ENCODE peak calls at places on chromosomes 12 and 14, in nine cellular contexts. K is Calu3; E is RWPE1; M is WTC11; P is CD4-positive, alpha-beta T cell; V is endothelial cell; L is fibroblast of mammary gland; Y is endodermal cell; H is coronary artery. U is an unnamed sample.

GRCh38 chr14:87217023-87217422 is 776.0 kb downstream of the GALC start:
- DNase-seq in K (no peak), E (no peak), M (no peak), P (no peak), V (no peak), L (no peak), Y (no peak), H (no peak), U (no peak)

GRCh38 chr14:100900837-100901390 is 2.6 kb downstream of the RTL1 start:
- DNase-seq in K (peak), E (no peak), M (peak), P (no peak), V (peak), L (no peak), Y (peak), H (no peak), U (no peak)

GRCh38 chr12:96258451-96258933 is 64.3 kb downstream of the ELK3 start:
- DNase-seq in K (no peak), E (no peak), M (no peak), P (no peak), V (no peak), L (peak), Y (peak), H (no peak), U (no peak)

GRCh38 chr14:50233335-50234250 is 2.2 kb upstream of the SOS2 start:
- DNase-seq in K (no peak), E (no peak), M (no peak), P (no peak), V (no peak), L (no peak), Y (no peak), H (no peak), U (no peak)

GRCh38 chr14:46074061-46074460 is 577.5 kb downstream of the RPL10L start:
- DNase-seq in K (no peak), E (no peak), M (no peak), P (no peak), V (no peak), L (peak), Y (no peak), H (no peak), U (no peak)

GRCh38 chr14:25095784-25096390 is 45.9 kb upstream of the STXBP6 start:
- DNase-seq in K (no peak), E (no peak), M (no peak), P (no peak), V (no peak), L (no peak), Y (no peak), H (no peak), U (no peak)

GRCh38 chr12:28535216-28535615 is 345.0 kb downstream of the CCDC91 start:
- DNase-seq in K (no peak), E (peak), M (no peak), P (no peak), V (no peak), L (peak), Y (no peak), H (no peak), U (no peak)

GRCh38 chr12:54017845-54018607 is 9.2 kb downstream of the HOXC8 start:
- DNase-seq in K (peak), E (peak), M (peak), P (peak), V (peak), L (peak), Y (peak), H (no peak), U (no peak)

GRCh38 chr12:51661199-51661598 is 70.2 kb downstream of the SCN8A start:
- DNase-seq in K (no peak), E (no peak), M (no peak), P (no peak), V (no peak), L (no peak), Y (no peak), H (no peak), U (no peak)

GRCh38 chr12:113194971-113195391 is 9.5 kb downstream of the RITA1 start:
- DNase-seq in K (no peak), E (no peak), M (no peak), P (no peak), V (no peak), L (peak), Y (no peak), H (no peak), U (no peak)

GRCh38 chr14:24353551-24354529 is 14.0 kb upstream of the RIPK3 start:
- DNase-seq in K (no peak), E (no peak), M (no peak), P (no peak), V (no peak), L (peak), Y (peak), H (no peak), U (no peak)

GRCh38 chr12:108689314-108690190 is 41.8 kb downstream of the CORO1C start:
- DNase-seq in K (no peak), E (no peak), M (no peak), P (no peak), V (no peak), L (peak), Y (no peak), H (no peak), U (peak)

GRCh38 chr12:74527491-74527890 is 10.1 kb upstream of the ATXN7L3B start:
- DNase-seq in K (no peak), E (no peak), M (no peak), P (no peak), V (no peak), L (no peak), Y (no peak), H (no peak), U (no peak)

GRCh38 chr12:129009833-129010232 is 156.6 kb downstream of the GLT1D1 start:
- DNase-seq in K (no peak), E (no peak), M (no peak), P (no peak), V (no peak), L (no peak), Y (no peak), H (no peak), U (no peak)

GRCh38 chr14:87824261-87824660 is 168.7 kb downstream of the GALC start:
- DNase-seq in K (no peak), E (no peak), M (no peak), P (no peak), V (no peak), L (peak), Y (no peak), H (no peak), U (no peak)

GRCh38 chr14:38073641-38074040 is 134.1 kb upstream of the SSTR1 start:
- DNase-seq in K (no peak), E (no peak), M (no peak), P (no peak), V (no peak), L (peak), Y (no peak), H (no peak), U (no peak)

GRCh38 chr14:56659964-56660551 is 80.5 kb downstream of the TMEM260 start:
- DNase-seq in K (peak), E (peak), M (no peak), P (no peak), V (no peak), L (peak), Y (no peak), H (no peak), U (no peak)

GRCh38 chr12:40622246-40622838 is 69.9 kb upstream of the CNTN1 start:
- DNase-seq in K (peak), E (peak), M (peak), P (no peak), V (peak), L (peak), Y (peak), H (no peak), U (no peak)

GRCh38 chr12:10018390-10018789 is 8.0 kb downstream of the CLEC12B start:
- DNase-seq in K (no peak), E (no peak), M (no peak), P (no peak), V (no peak), L (no peak), Y (no peak), H (no peak), U (no peak)

GRCh38 chr12:124744659-124745467 is 118.8 kb downstream of the SCARB1 start:
- DNase-seq in K (peak), E (peak), M (peak), P (no peak), V (no peak), L (no peak), Y (peak), H (no peak), U (no peak)

DNA sequence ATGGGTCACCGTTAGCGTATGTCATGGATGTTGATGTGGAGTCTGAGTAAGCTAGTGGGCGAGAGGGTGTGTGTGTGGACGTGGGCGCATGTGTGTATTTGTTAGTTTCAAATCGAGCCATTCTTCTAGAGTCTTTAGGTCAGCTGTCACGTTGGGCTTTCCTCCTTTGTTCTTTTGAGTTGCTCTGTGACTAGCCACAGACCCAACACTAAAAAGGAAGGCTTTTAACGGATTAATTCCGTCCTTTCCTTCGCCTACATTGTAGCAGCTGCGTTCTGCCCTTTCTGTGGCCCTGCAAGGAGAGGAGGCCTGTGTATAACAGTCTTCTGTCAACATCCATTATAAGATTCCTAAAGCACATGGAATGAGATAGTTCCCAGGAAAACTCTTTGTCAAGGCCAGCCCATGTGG is 117.2 kb upstream of the DNM1L start:
- DNase-seq in K (no peak), E (no peak), M (no peak), P (no peak), V (no peak), L (peak), Y (no peak), H (no peak), U (no peak)
- TF ChIP-seq CTCF in K (no peak), E (no peak), M (no peak), P (no peak), V (no peak), L (no peak), Y (no peak), H (no peak), U (no peak)

GRCh38 chr12:55955344-55955743 is 10.5 kb downstream of the PMEL start:
- DNase-seq in K (no peak), E (no peak), M (no peak), P (no peak), V (no peak), L (no peak), Y (no peak), H (no peak), U (no peak)

GRCh38 chr12:55957106-55957859 is 8.6 kb downstream of the PMEL start:
- DNase-seq in K (peak), E (no peak), M (no peak), P (no peak), V (no peak), L (no peak), Y (no peak), H (no peak), U (no peak)

DNA sequence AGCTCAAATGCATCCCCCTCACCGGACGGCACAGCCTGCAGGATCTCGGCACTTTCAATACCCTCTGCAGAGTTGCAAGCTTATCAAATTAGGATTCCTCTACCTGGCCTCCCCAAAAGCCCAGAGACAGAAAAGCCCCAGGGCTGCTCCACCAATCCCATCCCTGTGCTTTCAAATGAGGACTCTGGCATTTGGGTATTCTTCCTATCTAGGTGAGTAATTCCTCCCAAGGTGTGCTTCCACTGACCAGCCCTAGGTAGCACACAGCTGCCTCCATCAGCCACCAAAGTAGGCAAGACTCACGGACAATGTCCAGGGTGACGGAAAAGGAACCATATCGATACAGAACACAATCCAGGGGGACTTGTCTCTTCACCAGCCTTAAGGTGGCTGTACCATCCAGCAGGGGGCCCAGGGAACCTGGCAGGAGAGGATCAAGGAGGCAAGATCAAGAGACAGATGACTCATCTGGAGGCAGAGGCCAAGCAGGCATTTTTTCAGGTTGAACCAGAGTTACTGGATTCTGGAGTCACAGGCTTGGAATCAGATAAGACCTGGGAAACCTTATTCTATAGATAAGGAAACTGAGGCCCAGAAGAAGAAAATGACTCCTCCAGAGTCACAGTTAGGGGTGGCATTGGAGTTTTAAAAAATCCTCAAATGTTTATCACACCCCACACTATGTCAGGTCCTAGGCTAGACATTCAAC is 9.9 kb downstream of the PMEL start:
- DNase-seq in K (peak), E (peak), M (no peak), P (no peak), V (peak), L (peak), Y (peak), H (no peak), U (no peak)
- TF ChIP-seq CTCF in K (peak), E (no peak), M (no peak), P (peak), V (no peak), L (peak), Y (peak), H (no peak), U (peak)

DNA sequence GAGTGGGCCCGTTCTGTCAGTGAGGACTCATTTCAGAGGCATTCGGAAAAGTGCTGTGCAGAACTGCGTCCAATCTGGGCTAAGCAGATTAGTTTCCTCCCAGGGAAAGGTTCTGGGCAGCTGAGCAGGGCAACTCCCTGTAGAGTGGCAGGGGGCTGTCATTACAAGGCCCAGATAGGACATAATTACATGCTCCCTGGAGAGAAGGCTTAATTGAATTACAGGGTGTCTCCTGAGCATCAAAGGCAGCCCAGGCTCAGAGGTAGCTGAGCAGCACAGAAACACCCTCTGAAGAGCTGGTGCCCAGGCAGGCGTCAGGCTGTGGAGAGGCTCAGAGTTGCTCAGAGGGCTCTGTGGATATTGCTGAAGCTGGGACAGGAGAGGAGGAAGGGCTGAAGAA is 36.0 kb downstream of the SLC8A3 start:
- DNase-seq in K (no peak), E (no peak), M (no peak), P (no peak), V (no peak), L (no peak), Y (no peak), H (no peak), U (no peak)
- TF ChIP-seq CTCF in K (no peak), E (no peak), M (no peak), P (no peak), V (no peak), L (no peak), Y (no peak), H (no peak), U (no peak)

DNA sequence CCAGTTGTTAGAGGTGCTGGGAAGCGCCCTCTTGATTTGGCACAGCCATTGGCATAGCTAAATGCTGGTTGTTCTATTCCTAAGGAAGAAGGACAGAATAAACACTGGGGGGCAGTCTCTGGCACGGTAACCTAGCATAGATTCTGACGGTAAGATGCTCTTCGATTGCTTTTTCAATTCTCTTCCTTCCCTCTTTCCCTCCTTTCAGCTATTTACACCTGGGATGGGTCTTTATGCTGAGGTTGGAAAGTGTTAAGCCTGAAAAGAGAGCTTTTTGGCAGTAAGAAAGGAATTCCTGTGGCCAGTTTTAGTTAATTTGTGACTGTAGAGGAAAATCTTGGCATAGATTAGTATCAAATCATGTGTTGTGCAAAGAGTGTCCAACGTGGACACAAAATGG is 162.8 kb downstream of the SNAPC1 start:
- DNase-seq in K (peak), E (no peak), M (no peak), P (no peak), V (peak), L (no peak), Y (peak), H (no peak), U (no peak)
- TF ChIP-seq CTCF in K (no peak), E (no peak), M (no peak), P (no peak), V (no peak), L (no peak), Y (peak), H (no peak), U (no peak)

DNA sequence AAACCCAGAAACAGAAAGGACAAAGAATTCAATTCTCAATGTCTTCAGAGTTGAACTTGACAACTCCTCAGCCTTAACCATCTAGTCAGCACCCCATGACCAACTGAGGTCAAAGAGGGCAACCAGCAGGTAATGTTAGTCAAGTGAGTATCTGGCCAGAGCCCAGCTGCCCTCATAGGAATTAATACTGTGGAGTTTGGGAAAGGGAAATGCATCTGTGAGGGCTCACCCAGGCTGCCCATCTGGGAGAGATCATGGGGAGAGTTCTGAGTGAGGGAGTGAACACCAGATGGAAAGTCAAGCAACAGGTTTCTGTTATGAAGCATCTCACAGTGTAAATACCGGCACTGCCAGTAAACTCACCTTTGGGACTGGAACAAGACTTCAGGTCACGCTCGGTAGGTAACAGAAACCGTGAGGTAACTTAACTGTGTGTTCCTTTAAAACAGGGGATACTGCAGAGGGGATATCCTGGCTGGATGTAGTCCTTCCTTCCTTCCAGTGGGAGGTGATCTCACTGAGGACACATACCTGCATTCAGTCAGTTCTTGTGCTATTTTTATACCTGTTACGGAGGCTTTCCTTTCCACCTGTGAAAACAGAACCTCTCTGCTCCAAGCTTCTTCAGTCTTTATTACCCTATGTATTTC is 94.4 kb downstream of the DAD1 start:
- DNase-seq in K (no peak), E (no peak), M (no peak), P (no peak), V (no peak), L (no peak), Y (no peak), H (no peak), U (no peak)
- TF ChIP-seq CTCF in K (no peak), E (no peak), M (no peak), P (no peak), V (no peak), L (no peak), Y (peak), H (no peak), U (no peak)

GRCh38 chr14:94008234-94008633 is 11.1 kb downstream of the CCDC197 start:
- DNase-seq in K (no peak), E (no peak), M (no peak), P (no peak), V (no peak), L (no peak), Y (no peak), H (no peak), U (no peak)

GRCh38 chr14:94003397-94003796 is 6.3 kb downstream of the CCDC197 start:
- DNase-seq in K (no peak), E (no peak), M (no peak), P (no peak), V (no peak), L (no peak), Y (no peak), H (no peak), U (no peak)

GRCh38 chr14:94004015-94004414 is 6.9 kb downstream of the CCDC197 start:
- DNase-seq in K (no peak), E (no peak), M (no peak), P (no peak), V (no peak), L (no peak), Y (no peak), H (no peak), U (no peak)

GRCh38 chr14:94001501-94002396 is 4.6 kb downstream of the CCDC197 start:
- DNase-seq in K (peak), E (peak), M (peak), P (peak), V (peak), L (peak), Y (peak), H (no peak), U (peak)

DNA sequence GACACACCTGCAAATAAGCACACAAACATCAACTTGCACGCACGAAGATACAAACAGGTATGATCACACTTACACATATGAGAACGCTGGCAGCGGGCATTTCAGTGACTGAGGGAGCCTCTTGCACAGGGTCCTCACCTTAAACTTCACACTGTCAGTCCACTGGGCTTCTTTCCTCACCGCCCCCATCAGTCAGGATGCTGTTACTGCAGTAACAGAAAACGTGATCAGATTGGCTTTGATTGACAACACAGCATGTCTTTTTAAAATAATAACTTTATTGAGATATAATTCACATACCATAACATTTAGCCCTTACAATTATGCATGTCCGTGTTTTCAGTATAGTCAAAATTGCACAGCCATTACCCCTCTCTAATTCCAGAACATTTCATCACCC is 8.2 kb downstream of the CCDC197 start:
- DNase-seq in K (no peak), E (no peak), M (peak), P (no peak), V (no peak), L (no peak), Y (peak), H (no peak), U (no peak)
- TF ChIP-seq CTCF in K (peak), E (no peak), M (peak), P (no peak), V (peak), L (peak), Y (peak), H (no peak), U (peak)

GRCh38 chr14:53963491-53964227 is 7.0 kb upstream of the BMP4 start:
- DNase-seq in K (peak), E (no peak), M (peak), P (no peak), V (peak), L (no peak), Y (peak), H (no peak), U (no peak)
- TF ChIP-seq CTCF in K (peak), E (peak), M (no peak), P (no peak), V (peak), L (no peak), Y (peak), H (peak), U (no peak)

GRCh38 chr12:45462506-45462905 is 246.6 kb downstream of the ANO6 start:
- DNase-seq in K (no peak), E (no peak), M (no peak), P (no peak), V (no peak), L (no peak), Y (no peak), H (no peak), U (no peak)

GRCh38 chr12:45469902-45470301 is 254.0 kb downstream of the ANO6 start:
- DNase-seq in K (no peak), E (no peak), M (no peak), P (no peak), V (no peak), L (no peak), Y (no peak), H (no peak), U (no peak)

GRCh38 chr12:45468751-45469615 is 253.1 kb downstream of the ANO6 start:
- DNase-seq in K (no peak), E (no peak), M (peak), P (no peak), V (no peak), L (no peak), Y (no peak), H (no peak), U (no peak)

GRCh38 chr12:45458854-45459807 is 243.2 kb downstream of the ANO6 start:
- DNase-seq in K (no peak), E (no peak), M (no peak), P (no peak), V (no peak), L (peak), Y (no peak), H (no peak), U (no peak)

GRCh38 chr12:45464699-45465098 is 248.8 kb downstream of the ANO6 start:
- DNase-seq in K (peak), E (no peak), M (peak), P (no peak), V (no peak), L (no peak), Y (peak), H (no peak), U (no peak)
- TF ChIP-seq CTCF in K (no peak), E (no peak), M (no peak), P (no peak), V (no peak), L (peak), Y (peak), H (no peak), U (no peak)

GRCh38 chr14:95994593-95994928 is 44.6 kb upstream of the C14orf132 start:
- DNase-seq in K (no peak), E (no peak), M (no peak), P (no peak), V (no peak), L (no peak), Y (no peak), H (no peak), U (no peak)
- TF ChIP-seq CTCF in K (no peak), E (peak), M (no peak), P (peak), V (no peak), L (no peak), Y (no peak), H (peak), U (peak)